ENCODE peak calls at places on chromosome 9, in eight cellular contexts. C, T, X, R, G, W, S and A are unnamed samples.

GRCh38 chr9:5621327-5621726 is 7.6 kb upstream of the RIC1 start:
- DNase-seq in T (no peak), X (no peak), C (no peak), R (no peak), W (peak), G (peak), S (peak), A (no peak)

GRCh38 chr9:16133556-16134227 is 580.8 kb downstream of the CCDC171 start:
- DNase-seq in G (peak), X (peak), T (peak), S (peak), W (no peak), C (no peak), R (peak), A (peak)

GRCh38 chr9:72473474-72474241 is 47.8 kb upstream of the TMC1 start:
- DNase-seq in T (no peak), W (no peak), S (no peak), R (no peak), C (no peak), G (peak), X (no peak), A (no peak)

GRCh38 chr9:114539718-114540410 is 34.6 kb upstream of the WHRN start:
- DNase-seq in X (no peak), R (no peak), C (no peak), T (no peak), W (no peak), S (no peak), G (no peak), A (no peak)

GRCh38 chr9:127770905-127771569 is 7.4 kb downstream of the SH2D3C start:
- DNase-seq in C (peak), G (peak), S (peak), R (peak), T (peak), W (peak), X (peak), A (peak)

GRCh38 chr9:133910855-133911514 is 81.1 kb downstream of the VAV2 start:
- DNase-seq in R (no peak), X (no peak), C (no peak), T (no peak), G (peak), S (no peak), W (no peak), A (no peak)

GRCh38 chr9:127803507-127804352 is 1.0 kb downstream of the FPGS start:
- DNase-seq in R (no peak), C (no peak), W (no peak), X (peak), T (no peak), S (peak), G (peak), A (peak)

GRCh38 chr9:135776893-135777622 is 75.1 kb downstream of the KCNT1 start:
- DNase-seq in T (no peak), X (no peak), R (no peak), C (no peak), G (no peak), W (no peak), S (no peak), A (no peak)

GRCh38 chr9:127106493-127106855 is 16.0 kb downstream of the ANGPTL2 start:
- DNase-seq in R (no peak), C (no peak), S (no peak), X (no peak), W (no peak), T (no peak), G (no peak), A (no peak)

GRCh38 chr9:20509464-20509863 is 112.8 kb downstream of the MLLT3 start:
- DNase-seq in G (no peak), C (no peak), W (no peak), R (no peak), S (no peak), T (no peak), X (no peak), A (no peak)

GRCh38 chr9:81266674-81267073 is 422.7 kb downstream of the TLE1 start:
- DNase-seq in C (no peak), S (no peak), X (no peak), T (no peak), R (no peak), G (peak), W (no peak), A (no peak)

GRCh38 chr9:89541798-89542197 is 43.9 kb upstream of the SEMA4D start:
- DNase-seq in X (no peak), W (no peak), T (no peak), G (no peak), R (no peak), C (no peak), S (no peak), A (no peak)

GRCh38 chr9:120478208-120478607 is 101.8 kb downstream of the CDK5RAP2 start:
- DNase-seq in S (no peak), W (no peak), C (no peak), X (no peak), R (no peak), G (peak), T (no peak), A (no peak)

GRCh38 chr9:68507796-68508145 is 32.9 kb downstream of the TMEM252 start:
- DNase-seq in X (no peak), G (no peak), T (no peak), C (no peak), S (no peak), R (no peak), W (no peak), A (no peak)

GRCh38 chr9:34985311-34985899 is 4.1 kb upstream of the DNAJB5 start:
- DNase-seq in C (peak), W (no peak), R (peak), S (peak), X (peak), T (peak), G (peak), A (peak)

GRCh38 chr9:100679834-100680233 is 102.0 kb downstream of the CAVIN4 start:
- DNase-seq in R (no peak), W (no peak), C (no peak), X (no peak), G (peak), T (no peak), S (no peak), A (no peak)

GRCh38 chr9:33223696-33224095 is 16.3 kb upstream of the SPINK4 start:
- DNase-seq in S (no peak), R (no peak), W (no peak), C (no peak), T (no peak), G (no peak), X (no peak), A (no peak)

GRCh38 chr9:137066096-137066861 is 4.1 kb downstream of the SAPCD2 start:
- DNase-seq in R (no peak), G (no peak), T (no peak), X (no peak), W (no peak), S (no peak), C (no peak), A (no peak)

GRCh38 chr9:123284658-123285057 is 16.3 kb upstream of the STRBP start:
- DNase-seq in X (peak), C (no peak), W (no peak), T (no peak), G (no peak), R (no peak), S (no peak), A (no peak)

GRCh38 chr9:131667576-131667975 is 72.3 kb downstream of the RAPGEF1 start:
- DNase-seq in C (no peak), G (no peak), S (no peak), W (no peak), R (no peak), X (no peak), T (no peak), A (peak)

GRCh38 chr9:134707031-134707680 is 65.6 kb downstream of the COL5A1 start:
- DNase-seq in C (no peak), G (no peak), T (no peak), W (peak), R (no peak), X (no peak), S (no peak), A (no peak)

GRCh38 chr9:129586647-129587046 is 34.3 kb downstream of the C9orf50 start:
- DNase-seq in R (no peak), W (no peak), S (no peak), X (peak), T (peak), G (no peak), C (no peak), A (peak)
- TF ChIP-seq CTCF in R (no peak), W (peak), S (no peak), X (no peak), T (no peak), G (no peak), C (no peak), A (no peak)

GRCh38 chr9:95087659-95088242 is 229.8 kb downstream of the FANCC start:
- DNase-seq in G (peak), S (peak), W (no peak), C (no peak), X (no peak), R (no peak), T (no peak), A (peak)
- TF ChIP-seq CTCF in G (peak), S (no peak), W (peak), C (no peak), X (peak), R (no peak), T (peak), A (no peak)

DNA sequence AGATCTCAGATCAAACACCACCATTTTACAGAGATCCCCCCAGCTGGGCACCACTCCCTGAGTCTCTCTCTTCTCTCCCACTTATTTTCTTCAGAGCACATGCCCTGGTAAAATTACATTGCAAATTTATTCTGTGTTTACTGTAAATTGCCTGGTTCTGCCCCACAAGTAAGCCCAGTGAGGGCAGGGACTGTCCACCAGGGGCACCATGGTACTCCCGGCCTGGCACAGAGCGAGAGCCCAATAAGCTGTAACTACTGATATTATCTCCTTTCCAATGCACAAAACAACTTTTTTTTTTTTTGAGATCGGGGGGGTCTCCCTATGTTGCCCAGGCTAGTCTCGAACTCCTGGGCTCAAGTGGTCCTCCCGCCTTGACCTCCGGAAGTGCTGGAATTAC is 123.0 kb downstream of the PAX5 start:
- DNase-seq in T (no peak), S (no peak), W (no peak), R (no peak), X (no peak), C (no peak), G (no peak), A (no peak)
- TF ChIP-seq CTCF in T (no peak), S (no peak), W (no peak), R (no peak), X (no peak), C (no peak), G (no peak), A (no peak)

DNA sequence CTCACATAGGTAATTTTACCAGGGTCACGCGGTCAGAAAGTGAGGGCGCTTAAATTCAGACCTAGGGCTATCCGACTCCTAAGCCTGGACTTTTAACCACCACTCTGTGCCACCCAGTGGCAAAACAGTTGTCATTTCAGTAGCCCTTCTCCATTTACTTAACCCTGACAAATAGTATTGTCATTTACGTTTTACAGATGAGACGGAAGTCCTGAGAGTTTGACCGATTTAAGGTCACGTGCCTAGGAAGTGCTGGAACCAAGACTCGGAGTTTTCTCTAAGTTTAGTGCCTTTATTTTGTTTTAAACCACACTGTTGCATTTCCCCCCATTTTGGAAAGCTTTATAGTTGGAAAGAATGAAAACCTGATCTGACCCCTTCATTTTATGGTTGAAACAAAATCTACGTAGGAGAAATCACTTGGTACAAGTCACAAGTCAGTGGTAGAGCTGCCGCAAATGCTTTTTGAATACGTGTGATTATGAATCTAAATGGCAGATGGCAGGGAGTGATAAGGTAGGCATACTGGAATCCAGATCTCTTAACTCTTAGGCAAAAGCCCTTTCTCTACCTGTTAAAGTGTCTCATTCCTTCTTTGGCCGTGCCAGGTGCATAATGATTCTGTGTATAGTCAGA is 701 bp downstream of the MRRF start:
- DNase-seq in C (no peak), W (no peak), T (peak), R (no peak), X (peak), G (peak), S (peak), A (peak)
- TF ChIP-seq CTCF in C (no peak), W (no peak), T (no peak), R (no peak), X (peak), G (no peak), S (no peak), A (no peak)

DNA sequence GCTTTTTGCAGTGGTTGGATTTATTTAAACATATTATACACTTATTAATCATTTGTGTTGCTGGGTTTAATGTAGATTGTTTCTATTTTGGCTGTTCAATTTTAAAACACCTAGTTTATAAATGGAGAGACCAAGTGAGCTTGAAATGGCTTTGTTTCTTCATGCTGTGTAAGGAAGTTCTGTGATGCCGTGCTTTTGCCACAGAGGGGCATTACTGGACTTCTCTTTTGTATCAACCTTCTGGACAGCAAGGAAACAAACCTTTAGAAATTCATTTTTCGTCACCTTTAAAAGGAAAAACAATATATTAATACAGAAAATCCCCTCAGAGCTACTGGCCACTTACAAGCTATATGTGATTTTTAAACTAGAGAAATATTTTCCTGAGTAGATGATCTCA is 81.9 kb downstream of the DMRTA1 start:
- DNase-seq in W (no peak), S (no peak), C (no peak), G (no peak), X (no peak), T (no peak), R (no peak), A (no peak)
- TF ChIP-seq CTCF in W (peak), S (no peak), C (peak), G (no peak), X (peak), T (no peak), R (no peak), A (no peak)

DNA sequence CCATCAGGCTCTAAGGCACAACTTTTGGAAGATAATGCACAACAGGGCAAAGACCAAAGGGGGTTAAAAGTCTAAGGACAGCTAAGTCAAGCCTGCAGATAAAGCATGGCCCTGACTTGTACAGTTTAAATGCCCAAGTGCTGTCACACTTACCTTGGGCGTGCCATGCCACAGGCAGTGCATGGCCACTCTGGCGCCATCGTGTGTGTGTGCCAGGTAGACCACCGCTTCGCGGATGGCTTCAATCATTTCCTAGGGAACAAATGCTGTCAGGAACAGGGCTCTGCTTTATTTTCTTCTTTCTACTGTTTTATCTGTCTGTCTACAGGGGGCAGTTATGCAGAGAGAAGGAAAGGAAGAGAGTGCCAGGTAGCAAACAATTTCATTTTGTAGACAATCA is 19.3 kb downstream of the PUM3 start:
- DNase-seq in R (peak), W (no peak), C (no peak), S (no peak), T (no peak), X (peak), G (no peak), A (peak)
- TF ChIP-seq CTCF in R (peak), W (peak), C (peak), S (no peak), T (no peak), X (peak), G (peak), A (no peak)

DNA sequence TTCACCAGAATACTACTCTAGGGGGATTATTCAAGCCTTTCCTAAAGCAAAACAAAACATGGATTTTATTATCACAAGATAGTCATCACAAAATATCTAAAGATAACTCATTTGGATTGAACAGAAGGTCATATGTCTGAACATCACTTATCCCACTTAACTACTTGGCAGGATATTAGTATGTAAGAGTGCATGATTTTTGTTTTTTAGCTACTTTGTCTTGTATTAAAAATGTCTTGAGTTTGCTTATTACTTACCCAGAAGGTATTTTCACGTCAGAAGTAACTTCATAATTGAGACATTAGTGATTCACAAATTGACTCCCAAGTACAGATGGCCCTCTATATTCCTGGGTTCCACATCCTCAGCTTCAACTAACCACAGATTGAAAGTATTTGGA is 113.8 kb downstream of the TLE4 start:
- DNase-seq in T (no peak), S (no peak), C (no peak), R (no peak), G (peak), W (peak), X (no peak), A (no peak)
- TF ChIP-seq CTCF in T (no peak), S (no peak), C (no peak), R (no peak), G (no peak), W (no peak), X (no peak), A (no peak)

DNA sequence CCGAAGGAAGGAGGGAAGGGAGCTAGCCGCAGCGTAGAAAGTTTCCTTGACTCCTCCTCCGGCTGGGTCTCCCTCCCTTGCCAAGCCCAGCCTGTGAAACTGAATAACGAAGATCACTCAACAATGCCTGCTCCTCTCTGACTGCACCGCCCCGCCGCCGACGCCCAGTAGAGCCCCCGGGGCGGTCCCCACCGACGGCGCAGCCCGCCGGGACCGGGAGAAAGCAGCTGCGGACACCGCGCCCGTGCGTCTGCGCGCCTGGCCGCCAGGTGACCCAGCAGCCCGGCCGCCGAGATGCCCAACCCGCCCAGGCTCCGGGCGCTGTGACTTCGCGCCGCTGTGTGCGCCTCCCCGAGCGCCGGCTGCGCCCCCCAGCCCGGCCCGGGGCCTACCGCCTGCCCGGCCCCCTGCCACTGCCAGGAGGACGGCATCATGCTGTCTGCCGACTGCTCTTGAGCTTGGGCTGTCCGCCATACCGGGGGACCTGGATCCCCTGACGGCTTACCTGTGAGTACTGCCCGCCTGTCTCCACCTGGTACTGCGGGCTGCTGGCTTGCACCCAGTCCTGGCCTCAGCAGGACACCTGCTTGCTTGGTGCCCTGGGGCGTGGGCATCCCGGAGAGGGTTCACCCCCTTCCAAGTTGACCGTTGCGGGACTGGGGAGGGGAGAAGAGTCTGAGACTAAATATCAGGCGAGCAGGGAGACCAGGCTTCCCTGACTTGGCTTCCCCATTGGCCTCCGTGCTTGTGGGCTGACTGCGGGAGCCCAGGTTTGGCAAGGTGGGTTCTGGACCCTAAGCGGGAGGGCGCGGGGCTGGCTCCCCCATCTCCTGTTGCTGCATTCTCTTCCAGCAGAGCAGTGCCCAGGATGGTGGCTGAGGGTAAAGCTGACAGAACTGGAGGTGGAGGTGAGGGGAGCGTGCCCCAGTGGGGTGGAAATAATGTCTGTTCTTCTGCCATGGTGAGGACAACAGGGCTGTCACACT is 26.2 kb upstream of the SPTLC1 start:
- DNase-seq in X (no peak), C (peak), T (no peak), W (no peak), G (no peak), R (peak), S (peak), A (no peak)
- TF ChIP-seq CTCF in X (no peak), C (peak), T (no peak), W (no peak), G (peak), R (no peak), S (no peak), A (no peak)